ENCODE peak calls at places on chromosomes 13 and 19, in ten cellular contexts. O, R, Y, W, J, K, T, C, L and X are unnamed samples.

GRCh38 chr13:50713849-50714248 is 129.6 kb downstream of the DLEU7 start:
- DNase-seq in O (no peak), R (peak), Y (no peak), W (no peak), J (no peak), K (no peak), T (peak), C (peak), L (peak), X (no peak)

GRCh38 chr13:111555906-111556305 is 235.5 kb downstream of the TEX29 start:
- DNase-seq in O (no peak), R (no peak), Y (no peak), W (no peak), J (no peak), K (no peak), T (no peak), C (no peak), L (no peak), X (no peak)

GRCh38 chr19:3055741-3056453 is 6.4 kb downstream of the TLE5 start:
- DNase-seq in O (no peak), R (no peak), Y (no peak), W (peak), J (no peak), K (peak), T (peak), C (no peak), L (peak), X (no peak)

GRCh38 chr13:94342436-94343242 is 136.8 kb downstream of the DCT start:
- DNase-seq in O (no peak), R (no peak), Y (no peak), W (no peak), J (no peak), K (no peak), T (no peak), C (no peak), L (no peak), X (no peak)

GRCh38 chr19:57466489-57466888 is 9.5 kb upstream of the VN1R1 start:
- DNase-seq in O (no peak), R (no peak), Y (no peak), W (no peak), J (no peak), K (no peak), T (no peak), C (no peak), L (no peak), X (no peak)

GRCh38 chr13:100465558-100465957 is 123.0 kb downstream of the GGACT start:
- DNase-seq in O (no peak), R (no peak), Y (no peak), W (no peak), J (no peak), K (no peak), T (no peak), C (no peak), L (no peak), X (no peak)

GRCh38 chr19:8044018-8044417 is 8.5 kb upstream of the CCL25 start:
- DNase-seq in O (no peak), R (no peak), Y (no peak), W (no peak), J (no peak), K (no peak), T (no peak), C (no peak), L (no peak), X (no peak)

GRCh38 chr13:44719857-44720671 is 143.9 kb upstream of the TSC22D1 start:
- DNase-seq in O (no peak), R (no peak), Y (no peak), W (no peak), J (no peak), K (no peak), T (no peak), C (no peak), L (no peak), X (peak)

GRCh38 chr13:51764184-51765141 is 39.5 kb downstream of the DHRS12 start:
- DNase-seq in O (peak), R (no peak), Y (no peak), W (peak), J (no peak), K (peak), T (no peak), C (no peak), L (peak), X (no peak)

GRCh38 chr13:110559429-110559943 is 2.0 kb downstream of the RAB20 start:
- DNase-seq in O (no peak), R (no peak), Y (no peak), W (peak), J (no peak), K (peak), T (peak), C (no peak), L (no peak), X (no peak)